ENCODE peak calls at places on chromosomes 3 and 15, in six cellular contexts. Q, V, Z, T, N and L are unnamed samples.

GRCh38 chr15:100918034-100918689 is 995 bp upstream of the LRRK1 start:
- DNase-seq in Q (peak), V (peak), Z (peak), T (peak), N (no peak), L (no peak)

GRCh38 chr15:38050529-38050928 is 116.1 kb downstream of the TMCO5A start:
- DNase-seq in Q (no peak), V (peak), Z (no peak), T (peak), N (no peak), L (no peak)

GRCh38 chr3:41598804-41599481 is 363.0 kb downstream of the ULK4 start:
- DNase-seq in Q (no peak), V (peak), Z (no peak), T (no peak), N (no peak), L (no peak)

GRCh38 chr3:187957209-187957981 is 196.6 kb upstream of the LPP start:
- DNase-seq in Q (no peak), V (no peak), Z (no peak), T (no peak), N (no peak), L (no peak)

GRCh38 chr15:50940506-50940905 is 32.0 kb downstream of the AP4E1 start:
- DNase-seq in Q (no peak), V (peak), Z (no peak), T (peak), N (no peak), L (no peak)

GRCh38 chr15:57028176-57028575 is 109.7 kb downstream of the TCF12 start:
- DNase-seq in Q (no peak), V (no peak), Z (no peak), T (no peak), N (no peak), L (no peak)

GRCh38 chr15:77836901-77837648 is 204.4 kb upstream of the LINGO1 start:
- DNase-seq in Q (no peak), V (no peak), Z (no peak), T (no peak), N (no peak), L (no peak)

GRCh38 chr15:48244923-48245322 is 38.8 kb downstream of the SLC12A1 start:
- DNase-seq in Q (no peak), V (peak), Z (no peak), T (peak), N (no peak), L (no peak)

DNA sequence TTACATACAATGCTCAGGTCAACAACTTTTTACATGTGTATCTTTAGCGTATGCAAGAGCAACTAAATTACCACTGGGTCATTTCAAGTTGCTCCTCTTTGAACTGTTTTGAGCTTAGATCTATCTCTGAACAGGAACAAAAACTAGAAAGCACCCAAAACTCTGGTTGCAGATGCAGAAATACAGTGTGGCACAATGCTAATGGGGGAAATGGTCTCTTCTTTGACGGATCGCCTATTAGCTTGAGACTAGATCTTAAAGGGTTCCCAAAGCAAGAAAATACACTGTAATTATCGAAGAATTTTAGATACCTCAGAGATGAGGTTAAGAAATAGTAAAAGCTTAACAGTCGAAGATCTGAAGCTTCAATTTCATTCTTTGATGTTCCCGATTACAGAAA is 864 bp downstream of the PPP1R2 start:
- DNase-seq in Q (no peak), V (peak), Z (no peak), T (no peak), N (no peak), L (no peak)
- H3K27ac ChIP-seq in Q (peak), V (peak), Z (peak), T (peak), N (peak), L (peak)

GRCh38 chr3:45947361-45947760 is 4.1 kb downstream of the CXCR6 start:
- DNase-seq in Q (no peak), V (no peak), Z (no peak), T (no peak), N (no peak), L (no peak)
- H3K27ac ChIP-seq in Q (no peak), V (no peak), Z (no peak), T (no peak), N (no peak), L (no peak)

GRCh38 chr3:113783980-113784379 is 37.1 kb downstream of the ATP6V1A start:
- DNase-seq in Q (no peak), V (peak), Z (no peak), T (no peak), N (no peak), L (no peak)

GRCh38 chr3:113783463-113783862 is 36.6 kb downstream of the ATP6V1A start:
- DNase-seq in Q (no peak), V (peak), Z (no peak), T (peak), N (no peak), L (no peak)
- H3K27ac ChIP-seq in Q (no peak), V (no peak), Z (no peak), T (peak), N (no peak), L (no peak)

GRCh38 chr3:125186261-125186770 is 26.2 kb downstream of the SLC12A8 start:
- DNase-seq in Q (no peak), V (peak), Z (no peak), T (no peak), N (no peak), L (no peak)
- H3K27ac ChIP-seq in Q (no peak), V (peak), Z (no peak), T (no peak), N (peak), L (no peak)

GRCh38 chr3:119517112-119517511 is 18.8 kb downstream of the TIMMDC1 start:
- DNase-seq in Q (no peak), V (no peak), Z (no peak), T (no peak), N (no peak), L (no peak)
- H3K27ac ChIP-seq in Q (no peak), V (peak), Z (peak), T (no peak), N (no peak), L (no peak)

GRCh38 chr3:8001712-8002111 is 499.9 kb upstream of the LMCD1 start:
- DNase-seq in Q (no peak), V (no peak), Z (no peak), T (no peak), N (no peak), L (no peak)
- H3K27ac ChIP-seq in Q (no peak), V (no peak), Z (no peak), T (no peak), N (no peak), L (no peak)